ENCODE peak calls at places on chromosomes 3 and 15, in ten cellular contexts. One of them, this sample, is unnamed. For H3K36me3, the result is how much of the 10 kb centered on the place peaks cover.

GRCh38 chr3:63976166-63976861 is 47.0 kb downstream of the PSMD6 start:
- DNase-seq in body of pancreas: no peak
- DNase-seq in cardiac muscle cell: no peak
- DNase-seq in breast epithelium: no peak
- DNase-seq in psoas muscle: no peak
- DNase-seq in thoracic aorta: no peak
- DNase-seq in GM23248: peak
- DNase-seq in hepatocyte: peak
- DNase-seq in pancreas: no peak
- DNase-seq in mucosa of descending colon: no peak
- DNase-seq in this sample: peak

GRCh38 chr15:62644216-62644873 is 398.2 kb upstream of the TPM1 start:
- DNase-seq in body of pancreas: no peak
- DNase-seq in cardiac muscle cell: no peak
- DNase-seq in breast epithelium: no peak
- DNase-seq in psoas muscle: no peak
- DNase-seq in thoracic aorta: no peak
- DNase-seq in GM23248: no peak
- DNase-seq in hepatocyte: no peak
- DNase-seq in pancreas: no peak
- DNase-seq in mucosa of descending colon: no peak
- DNase-seq in this sample: no peak

GRCh38 chr15:66862878-66863335 is 160.9 kb downstream of the SMAD6 start:
- DNase-seq in body of pancreas: peak
- DNase-seq in cardiac muscle cell: peak
- DNase-seq in breast epithelium: peak
- DNase-seq in psoas muscle: peak
- DNase-seq in thoracic aorta: peak
- DNase-seq in GM23248: peak
- DNase-seq in hepatocyte: peak
- DNase-seq in pancreas: peak
- DNase-seq in mucosa of descending colon: peak
- DNase-seq in this sample: peak

GRCh38 chr3:42025388-42026138 is 63.7 kb upstream of the ULK4 start:
- DNase-seq in body of pancreas: peak
- DNase-seq in cardiac muscle cell: peak
- DNase-seq in breast epithelium: peak
- DNase-seq in psoas muscle: peak
- DNase-seq in thoracic aorta: peak
- DNase-seq in GM23248: peak
- DNase-seq in hepatocyte: peak
- DNase-seq in pancreas: peak
- DNase-seq in mucosa of descending colon: peak
- DNase-seq in this sample: peak

GRCh38 chr3:18071833-18072232 is 329.4 kb upstream of the TBC1D5 start:
- DNase-seq in body of pancreas: no peak
- DNase-seq in cardiac muscle cell: no peak
- DNase-seq in breast epithelium: no peak
- DNase-seq in psoas muscle: no peak
- DNase-seq in thoracic aorta: no peak
- DNase-seq in GM23248: no peak
- DNase-seq in hepatocyte: no peak
- DNase-seq in pancreas: no peak
- DNase-seq in mucosa of descending colon: no peak
- DNase-seq in this sample: no peak

GRCh38 chr3:46929324-46929723 is 47.2 kb downstream of the CCDC12 start:
- DNase-seq in body of pancreas: peak
- DNase-seq in cardiac muscle cell: no peak
- DNase-seq in breast epithelium: peak
- DNase-seq in psoas muscle: peak
- DNase-seq in thoracic aorta: no peak
- DNase-seq in GM23248: no peak
- DNase-seq in hepatocyte: no peak
- DNase-seq in pancreas: peak
- DNase-seq in mucosa of descending colon: peak
- DNase-seq in this sample: no peak

GRCh38 chr15:45634442-45635190 is at the start of gene SQOR:
- DNase-seq in body of pancreas: peak
- DNase-seq in cardiac muscle cell: peak
- DNase-seq in breast epithelium: peak
- DNase-seq in psoas muscle: peak
- DNase-seq in thoracic aorta: peak
- DNase-seq in GM23248: peak
- DNase-seq in hepatocyte: peak
- DNase-seq in pancreas: peak
- DNase-seq in mucosa of descending colon: peak
- DNase-seq in this sample: peak

GRCh38 chr3:182979103-182979697 is 1.1 kb downstream of the DCUN1D1 start:
- DNase-seq in body of pancreas: no peak
- DNase-seq in cardiac muscle cell: peak
- DNase-seq in breast epithelium: no peak
- DNase-seq in psoas muscle: no peak
- DNase-seq in thoracic aorta: no peak
- DNase-seq in GM23248: peak
- DNase-seq in hepatocyte: peak
- DNase-seq in pancreas: no peak
- DNase-seq in mucosa of descending colon: peak
- DNase-seq in this sample: no peak

GRCh38 chr3:69871868-69872267 is 127.7 kb upstream of the SAMMSON start:
- DNase-seq in body of pancreas: no peak
- DNase-seq in cardiac muscle cell: peak
- DNase-seq in breast epithelium: no peak
- DNase-seq in psoas muscle: no peak
- DNase-seq in thoracic aorta: no peak
- DNase-seq in GM23248: no peak
- DNase-seq in hepatocyte: no peak
- DNase-seq in pancreas: no peak
- DNase-seq in mucosa of descending colon: no peak
- DNase-seq in this sample: no peak

GRCh38 chr15:48059786-48060185 is 61.0 kb upstream of the SLC24A5 start:
- DNase-seq in body of pancreas: peak
- DNase-seq in cardiac muscle cell: no peak
- DNase-seq in breast epithelium: no peak
- DNase-seq in psoas muscle: peak
- DNase-seq in thoracic aorta: peak
- DNase-seq in GM23248: peak
- DNase-seq in hepatocyte: no peak
- DNase-seq in pancreas: no peak
- DNase-seq in mucosa of descending colon: peak
- DNase-seq in this sample: peak

GRCh38 chr3:139718415-139718814 is 40.6 kb upstream of the NMNAT3 start:
- DNase-seq in body of pancreas: peak
- DNase-seq in cardiac muscle cell: peak
- DNase-seq in breast epithelium: no peak
- DNase-seq in psoas muscle: peak
- DNase-seq in thoracic aorta: no peak
- DNase-seq in GM23248: peak
- DNase-seq in hepatocyte: peak
- DNase-seq in pancreas: peak
- DNase-seq in mucosa of descending colon: peak
- DNase-seq in this sample: no peak

GRCh38 chr3:143699351-143699750 is 148.9 kb downstream of the SLC9A9 start:
- DNase-seq in body of pancreas: no peak
- DNase-seq in cardiac muscle cell: no peak
- DNase-seq in breast epithelium: no peak
- DNase-seq in psoas muscle: no peak
- DNase-seq in thoracic aorta: no peak
- DNase-seq in GM23248: no peak
- DNase-seq in hepatocyte: no peak
- DNase-seq in pancreas: no peak
- DNase-seq in mucosa of descending colon: no peak
- DNase-seq in this sample: no peak

GRCh38 chr3:46544771-46545503 is 21.2 kb downstream of the LRRC2 start:
- DNase-seq in body of pancreas: no peak
- DNase-seq in cardiac muscle cell: no peak
- DNase-seq in breast epithelium: no peak
- DNase-seq in psoas muscle: no peak
- DNase-seq in thoracic aorta: no peak
- DNase-seq in GM23248: no peak
- DNase-seq in hepatocyte: no peak
- DNase-seq in pancreas: no peak
- DNase-seq in mucosa of descending colon: no peak
- DNase-seq in this sample: no peak

GRCh38 chr3:89983449-89983848 is 876.0 kb downstream of the EPHA3 start:
- DNase-seq in body of pancreas: no peak
- DNase-seq in cardiac muscle cell: no peak
- DNase-seq in breast epithelium: no peak
- DNase-seq in psoas muscle: no peak
- DNase-seq in thoracic aorta: no peak
- DNase-seq in GM23248: no peak
- DNase-seq in hepatocyte: no peak
- DNase-seq in pancreas: no peak
- DNase-seq in mucosa of descending colon: no peak
- DNase-seq in this sample: no peak

GRCh38 chr3:180433172-180433571 is 168.8 kb upstream of the TTC14 start:
- DNase-seq in body of pancreas: no peak
- DNase-seq in cardiac muscle cell: no peak
- DNase-seq in breast epithelium: no peak
- DNase-seq in psoas muscle: no peak
- DNase-seq in thoracic aorta: no peak
- DNase-seq in GM23248: peak
- DNase-seq in hepatocyte: no peak
- DNase-seq in pancreas: no peak
- DNase-seq in mucosa of descending colon: no peak
- DNase-seq in this sample: no peak

DNA sequence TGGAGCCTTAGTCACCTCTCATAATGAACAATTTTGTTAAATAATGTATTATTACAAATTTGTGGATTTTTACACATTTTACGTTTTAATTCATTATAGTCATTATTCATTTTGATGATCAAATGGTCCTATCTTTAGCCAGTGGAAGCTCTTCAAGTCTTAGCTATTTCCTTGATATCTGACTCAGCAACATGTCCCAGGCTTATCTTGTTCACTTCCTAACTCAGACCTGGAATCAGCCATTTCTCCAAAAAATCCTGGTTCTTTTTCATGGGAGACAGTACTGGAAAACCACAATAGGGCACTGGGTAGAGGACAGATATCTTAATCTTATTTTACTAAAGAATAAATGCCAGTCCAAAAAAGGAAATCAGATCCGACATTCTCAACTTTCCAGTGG is 56.4 kb downstream of the RYK start:
- DNase-seq in body of pancreas: no peak
- DNase-seq in cardiac muscle cell: no peak
- DNase-seq in breast epithelium: no peak
- DNase-seq in psoas muscle: no peak
- DNase-seq in thoracic aorta: no peak
- DNase-seq in GM23248: no peak
- DNase-seq in hepatocyte: no peak
- DNase-seq in pancreas: no peak
- DNase-seq in mucosa of descending colon: no peak
- DNase-seq in this sample: no peak
- H3K36me3 ChIP-seq in body of pancreas: under half
- H3K36me3 ChIP-seq in cardiac muscle cell: under half
- H3K36me3 ChIP-seq in breast epithelium: under half
- H3K36me3 ChIP-seq in psoas muscle: under half
- H3K36me3 ChIP-seq in thoracic aorta: under half
- H3K36me3 ChIP-seq in GM23248: under half
- H3K36me3 ChIP-seq in hepatocyte: under half
- H3K36me3 ChIP-seq in pancreas: under half
- H3K36me3 ChIP-seq in mucosa of descending colon: under half
- H3K36me3 ChIP-seq in this sample: under half

GRCh38 chr3:121951291-121951690 is 57.1 kb downstream of the SLC15A2 start:
- DNase-seq in body of pancreas: peak
- DNase-seq in cardiac muscle cell: no peak
- DNase-seq in breast epithelium: no peak
- DNase-seq in psoas muscle: no peak
- DNase-seq in thoracic aorta: no peak
- DNase-seq in GM23248: no peak
- DNase-seq in hepatocyte: peak
- DNase-seq in pancreas: no peak
- DNase-seq in mucosa of descending colon: peak
- DNase-seq in this sample: no peak
- H3K36me3 ChIP-seq in body of pancreas: under half
- H3K36me3 ChIP-seq in cardiac muscle cell: under half
- H3K36me3 ChIP-seq in breast epithelium: under half
- H3K36me3 ChIP-seq in psoas muscle: under half
- H3K36me3 ChIP-seq in thoracic aorta: under half
- H3K36me3 ChIP-seq in GM23248: under half
- H3K36me3 ChIP-seq in hepatocyte: under half
- H3K36me3 ChIP-seq in pancreas: under half
- H3K36me3 ChIP-seq in mucosa of descending colon: under half
- H3K36me3 ChIP-seq in this sample: under half

DNA sequence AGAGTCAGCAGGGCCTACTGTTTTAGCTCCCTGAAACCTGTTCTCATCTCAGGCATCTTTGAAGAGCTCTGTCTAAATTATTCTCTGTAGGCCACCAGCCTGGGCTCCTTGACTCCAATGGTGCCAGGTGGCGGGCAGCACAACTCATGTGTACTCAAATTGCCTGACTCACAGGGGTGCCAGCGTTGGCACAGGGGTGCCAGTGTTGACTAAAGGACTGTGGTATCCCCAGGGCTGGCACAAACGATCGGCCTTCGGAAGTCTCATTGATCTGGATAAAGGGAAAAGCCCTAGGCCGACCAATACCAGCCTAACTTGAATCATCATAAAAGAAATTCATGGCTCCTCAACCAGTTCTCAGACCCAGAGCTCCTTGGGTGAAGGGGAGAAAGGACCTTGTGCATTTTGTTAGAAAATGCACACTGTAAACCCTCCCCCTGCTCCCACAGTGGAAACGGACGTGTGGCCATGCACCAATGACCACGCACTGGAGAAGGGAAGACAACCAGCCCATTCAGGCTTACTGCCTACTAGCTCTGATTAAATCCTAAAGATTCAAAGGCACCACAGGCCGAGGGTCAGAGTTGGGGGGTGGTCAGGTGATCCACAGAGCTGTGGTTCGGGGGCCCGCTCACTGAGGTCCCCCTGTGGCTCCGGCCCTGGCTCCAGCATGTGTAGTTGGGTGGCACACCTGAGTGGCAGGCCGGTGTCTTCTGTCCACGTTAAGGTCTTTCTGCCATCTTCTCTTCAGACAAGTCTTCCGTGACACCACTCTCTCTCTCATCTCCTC is 68.9 kb downstream of the NIPA2 start:
- DNase-seq in body of pancreas: no peak
- DNase-seq in cardiac muscle cell: no peak
- DNase-seq in breast epithelium: no peak
- DNase-seq in psoas muscle: no peak
- DNase-seq in thoracic aorta: no peak
- DNase-seq in GM23248: no peak
- DNase-seq in hepatocyte: no peak
- DNase-seq in pancreas: no peak
- DNase-seq in mucosa of descending colon: no peak
- DNase-seq in this sample: no peak
- H3K36me3 ChIP-seq in body of pancreas: under half
- H3K36me3 ChIP-seq in cardiac muscle cell: under half
- H3K36me3 ChIP-seq in breast epithelium: under half
- H3K36me3 ChIP-seq in psoas muscle: half or more
- H3K36me3 ChIP-seq in thoracic aorta: half or more
- H3K36me3 ChIP-seq in GM23248: under half
- H3K36me3 ChIP-seq in hepatocyte: under half
- H3K36me3 ChIP-seq in pancreas: half or more
- H3K36me3 ChIP-seq in mucosa of descending colon: under half
- H3K36me3 ChIP-seq in this sample: under half

DNA sequence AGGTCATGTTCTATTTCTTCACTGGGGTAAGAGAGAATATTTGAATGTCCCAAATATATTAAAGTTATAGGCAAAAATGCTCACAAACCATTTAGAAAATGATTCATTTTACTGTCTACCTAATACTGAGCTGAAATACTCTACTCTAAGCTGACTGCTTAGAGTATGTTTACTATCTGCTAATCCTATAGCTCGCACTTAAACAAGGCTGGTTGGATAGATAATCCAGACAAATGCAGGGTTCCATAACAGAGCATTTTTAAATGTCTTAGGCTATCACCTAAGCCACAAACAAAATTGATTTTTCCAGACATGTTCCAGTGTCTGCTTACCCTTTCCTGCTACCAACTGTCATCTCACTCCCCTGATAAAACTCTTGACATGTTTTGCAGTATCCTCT is 1034.8 kb downstream of the FHIT start:
- DNase-seq in body of pancreas: no peak
- DNase-seq in cardiac muscle cell: no peak
- DNase-seq in breast epithelium: no peak
- DNase-seq in psoas muscle: no peak
- DNase-seq in thoracic aorta: no peak
- DNase-seq in GM23248: no peak
- DNase-seq in hepatocyte: no peak
- DNase-seq in pancreas: no peak
- DNase-seq in mucosa of descending colon: no peak
- DNase-seq in this sample: no peak
- H3K36me3 ChIP-seq in body of pancreas: under half
- H3K36me3 ChIP-seq in cardiac muscle cell: under half
- H3K36me3 ChIP-seq in breast epithelium: under half
- H3K36me3 ChIP-seq in psoas muscle: under half
- H3K36me3 ChIP-seq in thoracic aorta: under half
- H3K36me3 ChIP-seq in GM23248: under half
- H3K36me3 ChIP-seq in hepatocyte: under half
- H3K36me3 ChIP-seq in pancreas: under half
- H3K36me3 ChIP-seq in mucosa of descending colon: under half
- H3K36me3 ChIP-seq in this sample: under half